ENCODE peak calls at places on chromosomes 4 and X, in six cellular contexts. Z is MM.1S, E is GM23338, B is mammary epithelial cell, J is hepatocyte, P is fibroblast of lung. A is an unnamed sample. For H4K20me1, the result is how much of the 10 kb centered on the place peaks cover.

GRCh38 chr4:71184195-71184781 is 154.5 kb upstream of the SLC4A4 start:
- DNase-seq in Z (peak), E (peak), B (peak), J (peak), P (peak), A (peak)

GRCh38 chr4:151744614-151745013 is 16.2 kb downstream of the GATB start:
- DNase-seq in Z (peak), E (peak), B (peak), J (peak), P (peak), A (no peak)

GRCh38 chr4:1795304-1796195 is 2.5 kb downstream of the FGFR3 start:
- DNase-seq in Z (no peak), E (peak), B (no peak), J (peak), P (no peak), A (no peak)

GRCh38 chr4:38160487-38161207 is 200.4 kb downstream of the PTTG2 start:
- DNase-seq in Z (no peak), E (peak), B (peak), J (peak), P (peak), A (peak)

GRCh38 chrX:73850124-73851013 is 287.4 kb downstream of the CHIC1 start:
- DNase-seq in Z (peak), E (peak), B (peak), J (peak), P (peak), A (peak)

GRCh38 chr4:82890602-82890912 is 396 bp downstream of the SEC31A start:
- DNase-seq in Z (no peak), E (no peak), B (no peak), J (no peak), P (peak), A (no peak)

GRCh38 chr4:134313591-134313990 is 112.0 kb upstream of the PABPC4L start:
- DNase-seq in Z (no peak), E (no peak), B (no peak), J (no peak), P (peak), A (no peak)

GRCh38 chr4:48275247-48275646 is 5.6 kb upstream of the TEC start:
- DNase-seq in Z (peak), E (peak), B (peak), J (no peak), P (no peak), A (peak)

GRCh38 chr4:79413486-79413885 is 5.5 kb upstream of the GK2 start:
- DNase-seq in Z (no peak), E (no peak), B (no peak), J (no peak), P (no peak), A (no peak)

GRCh38 chr4:79413032-79413431 is 5.0 kb upstream of the GK2 start:
- DNase-seq in Z (no peak), E (no peak), B (no peak), J (no peak), P (no peak), A (no peak)

GRCh38 chr4:79404666-79405065 is 3.4 kb downstream of the GK2 start:
- DNase-seq in Z (no peak), E (no peak), B (no peak), J (no peak), P (no peak), A (no peak)

GRCh38 chr4:79403356-79403755 is 4.7 kb downstream of the GK2 start:
- DNase-seq in Z (no peak), E (no peak), B (no peak), J (no peak), P (no peak), A (no peak)

GRCh38 chr4:79408063-79408462 is at the start of gene GK2:
- DNase-seq in Z (no peak), E (no peak), B (no peak), J (no peak), P (no peak), A (no peak)
- H3K27ac ChIP-seq in Z (no peak), E (no peak), B (no peak), J (no peak), P (no peak), A (no peak)

GRCh38 chrX:1465261-1466231 is 12.8 kb upstream of the ASMTL start:
- DNase-seq in Z (no peak), E (no peak), B (peak), J (no peak), P (no peak), A (no peak)

GRCh38 chrX:1468250-1468772 is 15.6 kb upstream of the ASMTL start:
- DNase-seq in Z (peak), E (no peak), B (peak), J (no peak), P (peak), A (peak)

GRCh38 chrX:1466971-1467561 is 14.4 kb upstream of the ASMTL start:
- DNase-seq in Z (peak), E (no peak), B (no peak), J (no peak), P (no peak), A (no peak)

GRCh38 chrX:1464282-1465131 is 11.8 kb upstream of the ASMTL start:
- DNase-seq in Z (no peak), E (no peak), B (no peak), J (no peak), P (no peak), A (no peak)

DNA sequence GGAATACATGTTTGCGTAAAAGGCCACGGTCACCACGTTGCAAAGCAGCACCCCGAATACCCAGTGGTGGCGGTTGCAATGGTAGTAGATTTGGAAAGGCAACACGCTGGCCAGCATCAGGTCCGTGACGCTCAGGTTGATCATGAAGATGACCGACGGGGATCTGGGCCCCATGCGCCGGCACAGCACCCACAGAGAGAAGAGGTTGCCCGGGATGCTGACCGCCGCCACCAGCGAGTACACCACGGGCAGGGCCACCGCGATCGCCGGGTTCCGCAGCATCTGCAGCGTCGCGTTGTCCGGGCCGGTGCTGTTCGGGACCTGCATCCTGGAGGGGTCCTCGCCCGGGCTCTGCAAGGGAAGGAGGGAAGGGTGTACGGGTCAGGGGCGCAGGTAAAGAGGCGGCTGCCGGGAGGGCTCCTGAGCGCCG is 13.5 kb upstream of the ASMTL start:
- DNase-seq in Z (no peak), E (no peak), B (no peak), J (no peak), P (no peak), A (no peak)
- H4K20me1 ChIP-seq in Z (under half), E (under half), B (under half), J (under half), P (under half), A (under half)

GRCh38 chr4:121791481-121791880 is 9.6 kb upstream of the EXOSC9 start:
- DNase-seq in Z (no peak), E (no peak), B (peak), J (no peak), P (peak), A (no peak)
- H3K4me2 ChIP-seq in Z (no peak), E (no peak), B (no peak), J (no peak), P (no peak), A (no peak)

DNA sequence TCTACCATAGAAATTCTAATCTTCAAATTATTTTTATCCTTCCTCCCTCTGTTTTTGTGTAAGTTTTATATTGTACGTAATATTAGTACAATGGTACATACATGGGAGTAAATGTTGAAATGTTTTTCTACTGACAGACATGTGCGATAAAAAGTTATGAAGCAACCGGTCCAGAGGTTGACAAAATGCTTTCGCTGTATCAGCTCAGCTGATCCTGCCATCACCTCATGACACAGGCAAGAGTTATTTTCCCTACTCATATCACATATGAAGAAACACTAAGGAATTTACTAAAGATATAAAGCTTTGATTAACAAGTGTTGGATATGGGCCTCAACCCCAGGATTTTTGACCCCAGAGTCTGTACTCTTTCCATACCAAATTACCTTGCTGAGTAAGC is 49.9 kb downstream of the CLCN5 start:
- DNase-seq in Z (no peak), E (no peak), B (no peak), J (peak), P (peak), A (no peak)
- H3K27ac ChIP-seq in Z (no peak), E (no peak), B (no peak), J (peak), P (no peak), A (no peak)

DNA sequence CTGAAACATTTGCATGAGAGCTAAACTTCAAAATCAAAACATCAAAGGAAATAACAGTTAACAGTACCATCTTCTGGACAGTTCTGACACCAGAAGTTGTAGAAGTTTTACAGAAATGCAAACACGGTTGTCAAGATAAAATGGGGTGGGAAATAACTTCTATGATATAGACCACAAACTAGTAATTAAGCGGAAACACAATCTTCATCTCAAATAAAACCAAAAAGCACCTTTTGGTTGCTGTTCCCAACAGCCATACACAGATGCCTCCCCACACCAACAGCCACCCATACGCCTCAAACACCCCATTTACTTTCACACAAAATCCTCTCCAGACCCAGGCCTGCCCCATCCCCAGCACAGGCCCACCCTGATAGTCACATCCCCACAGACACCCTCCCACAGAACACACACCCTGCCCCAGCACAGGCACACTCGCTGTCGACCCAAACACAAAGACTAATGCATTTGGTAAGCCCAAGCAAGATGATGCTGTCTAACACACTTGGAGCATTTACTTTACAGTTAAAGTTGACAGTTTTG is 64.3 kb downstream of the TAPT1 start:
- DNase-seq in Z (no peak), E (no peak), B (no peak), J (no peak), P (no peak), A (no peak)
- H4K20me1 ChIP-seq in Z (under half), E (under half), B (under half), J (under half), P (under half), A (under half)

DNA sequence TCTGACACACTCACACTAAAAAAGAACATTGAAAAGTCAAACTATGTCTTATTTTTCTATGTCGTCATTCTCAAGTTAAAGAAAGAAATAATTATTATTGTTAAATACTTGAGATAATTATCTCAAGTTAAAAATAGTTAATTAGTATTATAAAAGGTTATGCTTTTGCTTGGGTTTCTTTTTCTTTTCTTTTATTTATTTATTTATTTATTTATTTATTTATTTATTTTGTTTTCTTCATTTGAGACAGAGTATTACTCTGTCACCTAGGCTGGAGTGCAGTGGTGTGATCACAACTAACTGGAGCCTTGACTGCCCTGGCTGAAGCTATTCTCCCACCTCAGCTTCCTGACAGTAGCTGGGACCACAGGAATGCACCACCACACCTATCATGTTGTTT is 59.9 kb downstream of the UBQLN2 start:
- DNase-seq in Z (no peak), E (no peak), B (no peak), J (no peak), P (no peak), A (no peak)
- H3K4me2 ChIP-seq in Z (no peak), E (no peak), B (no peak), J (no peak), P (no peak), A (no peak)

GRCh38 chrX:72081605-72082320 is 50.0 kb downstream of the RTL5 start:
- DNase-seq in Z (no peak), E (no peak), B (no peak), J (no peak), P (no peak), A (no peak)
- H3K27ac ChIP-seq in Z (no peak), E (no peak), B (no peak), J (no peak), P (no peak), A (no peak)

GRCh38 chr4:73245955-73246354 is 12.6 kb downstream of the ANKRD17 start:
- DNase-seq in Z (no peak), E (no peak), B (no peak), J (no peak), P (no peak), A (no peak)
- H4K20me1 ChIP-seq in Z (under half), E (under half), B (under half), J (half or more), P (under half), A (half or more)

GRCh38 chrX:134543201-134543797 is 83.3 kb downstream of the HPRT1 start:
- DNase-seq in Z (no peak), E (peak), B (no peak), J (no peak), P (no peak), A (no peak)
- H3K4me2 ChIP-seq in Z (no peak), E (peak), B (no peak), J (no peak), P (no peak), A (no peak)

GRCh38 chr4:128986908-128987307 is 106.4 kb downstream of the SCLT1 start:
- DNase-seq in Z (no peak), E (no peak), B (no peak), J (no peak), P (no peak), A (no peak)
- H3K27ac ChIP-seq in Z (no peak), E (no peak), B (no peak), J (no peak), P (no peak), A (no peak)